ENCODE peak calls at places on chromosomes 11 and 22, in ten cellular contexts. L, T, F, E, S, Q, Z, A, W and J are unnamed samples.

GRCh38 chr11:1923201-1923956 is 3.9 kb downstream of the TNNT3 start:
- DNase-seq in E (no peak), L (no peak), W (no peak), S (no peak), Z (no peak), T (no peak), Q (no peak), A (no peak), F (no peak), J (no peak)

GRCh38 chr11:40797981-40798380 is 661.5 kb downstream of the LRRC4C start:
- DNase-seq in F (no peak), Q (no peak), W (no peak), T (no peak), L (no peak), E (no peak), S (no peak), A (no peak), Z (no peak), J (no peak)

GRCh38 chr22:38314140-38314991 is 2.9 kb downstream of the CSNK1E start:
- DNase-seq in S (no peak), E (no peak), Z (no peak), Q (no peak), T (peak; percentile 61), F (no peak), A (peak; percentile 55), W (no peak), L (no peak), J (no peak)

GRCh38 chr11:66884443-66884842 is 27.6 kb downstream of the LRFN4 start:
- DNase-seq in W (no peak), T (no peak), S (no peak), Z (no peak), F (no peak), A (no peak), E (no peak), Q (no peak), L (no peak), J (no peak)

GRCh38 chr11:38392176-38392575 is 1794.1 kb upstream of the RAG2 start:
- DNase-seq in T (no peak), L (no peak), W (no peak), Z (no peak), E (no peak), F (no peak), S (no peak), Q (no peak), A (no peak), J (no peak)

GRCh38 chr11:66863428-66864125 is 6.7 kb downstream of the LRFN4 start:
- DNase-seq in F (no peak), E (no peak), S (no peak), Q (no peak), W (no peak), T (no peak), Z (no peak), A (no peak), L (no peak), J (no peak)

GRCh38 chr11:65500262-65501004 is 1.6 kb downstream of the MALAT1 start:
- DNase-seq in Z (peak; percentile 26), A (peak; percentile 61), S (no peak), L (no peak), Q (no peak), F (peak; percentile 45), E (peak; percentile 55), W (no peak), T (no peak), J (no peak)

GRCh38 chr11:6588018-6588417 is 15.4 kb downstream of the RRP8 start:
- DNase-seq in S (no peak), Z (no peak), F (no peak), A (no peak), W (no peak), Q (no peak), L (no peak), E (no peak), T (no peak), J (no peak)

GRCh38 chr22:42400811-42401547 is 31.2 kb downstream of the NFAM1 start:
- DNase-seq in E (no peak), F (no peak), Z (no peak), L (no peak), A (no peak), S (no peak), Q (no peak), W (no peak), T (no peak), J (no peak)

GRCh38 chr22:19463491-19464469 is 15.2 kb downstream of the UFD1 start:
- DNase-seq in T (no peak), W (no peak), Z (no peak), L (no peak), A (no peak), Q (peak; percentile 16), S (no peak), F (peak; percentile 52), E (peak; percentile 93), J (no peak)

GRCh38 chr11:22879615-22880014 is 19.3 kb upstream of the CCDC179 start:
- DNase-seq in F (no peak), A (no peak), Q (no peak), E (peak; percentile 0), L (no peak), W (no peak), Z (no peak), S (no peak), T (no peak), J (no peak)

GRCh38 chr11:107780775-107781174 is 68.9 kb upstream of the SLN start:
- DNase-seq in A (peak; percentile 25), F (no peak), Z (no peak), W (no peak), E (no peak), Q (no peak), S (no peak), T (no peak), L (no peak), J (no peak)
- TF ChIP-seq CTCF in A (no peak), F (peak; percentile 3), Z (no peak), W (no peak), E (peak; percentile 58), Q (peak; percentile 19), S (peak; percentile 36), T (no peak), L (no peak), J (no peak)

GRCh38 chr11:77102246-77103210 is at the start of gene OMP:
- DNase-seq in Z (no peak), E (no peak), F (no peak), S (no peak), W (no peak), Q (no peak), L (no peak), T (no peak), A (no peak), J (no peak)

GRCh38 chr11:77103319-77103718 is 679 bp downstream of the OMP start:
- DNase-seq in W (no peak), F (no peak), T (no peak), L (no peak), Q (no peak), Z (no peak), S (no peak), A (no peak), E (no peak), J (no peak)

GRCh38 chr11:77104727-77105126 is 2.1 kb downstream of the OMP start:
- DNase-seq in L (no peak), E (peak; percentile 22), F (no peak), S (no peak), Q (no peak), W (no peak), T (no peak), A (no peak), Z (no peak), J (no peak)

GRCh38 chr11:77100166-77101042 is 2.2 kb upstream of the OMP start:
- DNase-seq in Z (no peak), S (no peak), F (no peak), L (no peak), E (no peak), T (no peak), W (no peak), A (no peak), Q (peak; percentile 4), J (no peak)

GRCh38 chr11:77101043-77101537 is 1.6 kb upstream of the OMP start:
- DNase-seq in S (peak; percentile 56), A (peak; percentile 22), Q (peak; percentile 29), Z (no peak), E (peak; percentile 17), L (peak; percentile 29), T (peak; percentile 40), F (no peak), W (peak; percentile 47), J (no peak)
- TF ChIP-seq CTCF in S (peak; percentile 48), A (peak; percentile 47), Q (peak; percentile 73), Z (peak; percentile 55), E (peak; percentile 80), L (peak; percentile 37), T (peak; percentile 62), F (peak; percentile 66), W (peak; percentile 45), J (no peak)

DNA sequence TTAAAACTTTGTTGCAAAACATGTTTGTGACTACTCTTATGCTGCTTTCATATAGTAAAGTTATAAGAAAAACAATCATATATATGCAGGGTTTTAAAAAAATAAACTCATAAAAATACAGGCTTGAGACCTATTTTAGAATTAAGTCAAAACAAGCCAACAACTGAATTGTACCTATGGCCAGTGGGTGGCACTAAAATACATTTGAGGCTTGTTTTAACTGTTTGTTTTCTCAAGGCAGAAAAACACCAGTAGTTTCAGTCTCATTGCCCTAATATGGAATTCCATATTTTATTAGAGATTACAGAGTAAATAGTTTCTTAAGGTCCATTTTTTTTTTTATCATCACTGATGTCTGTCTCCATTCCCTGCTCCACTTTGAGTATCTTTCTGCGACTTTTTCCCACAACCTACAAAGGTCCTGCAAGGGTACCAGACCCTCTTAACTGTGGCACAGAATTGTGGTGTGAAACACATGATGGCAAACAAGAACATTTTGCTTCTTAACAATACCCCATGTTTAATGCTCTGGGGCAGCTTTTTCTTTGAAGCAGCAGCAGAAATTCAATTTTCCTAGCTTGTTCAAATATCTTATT is 8.5 kb upstream of the CCDC89 start:
- DNase-seq in S (peak; percentile 31), Z (no peak), F (peak; percentile 33), A (peak; percentile 26), L (peak; percentile 6), T (peak; percentile 31), E (peak; percentile 60), Q (no peak), W (no peak), J (no peak)
- TF ChIP-seq CTCF in S (peak; percentile 86), Z (peak; percentile 66), F (peak; percentile 33), A (peak; percentile 29), L (no peak), T (peak; percentile 63), E (peak; percentile 80), Q (peak; percentile 48), W (no peak), J (peak; percentile 62)

GRCh38 chr22:36873614-36874308 is 13.0 kb downstream of the NCF4 start:
- DNase-seq in Z (no peak), Q (peak; percentile 30), F (peak; percentile 21), A (peak; percentile 88), W (peak; percentile 25), L (peak; percentile 59), T (peak; percentile 35), E (peak; percentile 57), S (peak; percentile 67), J (no peak)
- TF ChIP-seq CTCF in Z (peak; percentile 52), Q (peak; percentile 50), F (peak; percentile 47), A (peak; percentile 44), W (no peak), L (peak; percentile 60), T (peak; percentile 35), E (peak; percentile 71), S (peak; percentile 37), J (peak; percentile 35)